ENCODE peak calls at places on chromosomes 12 and 14, in six cellular contexts. S, P, G, D, M and I are unnamed samples.

GRCh38 chr12:34297126-34297789 is 275.0 kb downstream of the ALG10 start:
- DNase-seq in G (no peak), P (no peak), M (no peak), D (no peak), S (no peak), I (no peak)

GRCh38 chr14:74290415-74290814 is 12.3 kb downstream of the ABCD4 start:
- DNase-seq in P (no peak), S (peak), D (no peak), G (peak), M (peak), I (peak)

GRCh38 chr12:116916714-116917114 is 6.0 kb downstream of the FBXW8 start:
- DNase-seq in P (peak), G (peak), D (no peak), M (peak), S (peak), I (peak)

GRCh38 chr12:54016051-54016450 is 7.3 kb downstream of the HOXC8 start:
- DNase-seq in D (no peak), G (no peak), P (no peak), S (no peak), M (no peak), I (no peak)

GRCh38 chr12:32116897-32117296 is 10.2 kb downstream of the BICD1 start:
- DNase-seq in D (no peak), P (peak), S (peak), G (peak), M (no peak), I (no peak)

GRCh38 chr12:6941267-6941666 is 2.3 kb upstream of the RNU7-1 start:
- DNase-seq in D (no peak), G (no peak), M (no peak), P (no peak), S (no peak), I (no peak)

GRCh38 chr12:638948-639557 is 24.2 kb downstream of the NINJ2 start:
- DNase-seq in G (no peak), P (no peak), D (no peak), S (no peak), M (no peak), I (no peak)

GRCh38 chr12:57138526-57139272 is 8.7 kb downstream of the LRP1-AS start:
- DNase-seq in M (peak), D (no peak), S (no peak), P (peak), G (no peak), I (no peak)

GRCh38 chr14:68167717-68168087 is 348.1 kb downstream of the RAD51B start:
- DNase-seq in G (no peak), M (no peak), S (no peak), D (no peak), P (no peak), I (no peak)

GRCh38 chr12:19675361-19675760 is 236.1 kb downstream of the AEBP2 start:
- DNase-seq in S (no peak), P (no peak), M (no peak), D (no peak), G (no peak), I (peak)

GRCh38 chr14:24067133-24068082 is 4.0 kb upstream of the CPNE6 start:
- DNase-seq in D (no peak), M (no peak), P (no peak), S (no peak), G (no peak), I (no peak)

GRCh38 chr12:124392991-124393790 is 98.3 kb downstream of the RFLNA start:
- DNase-seq in M (peak), G (peak), P (peak), D (peak), S (peak), I (no peak)

GRCh38 chr14:94816113-94816512 is 46.2 kb upstream of the GSC start:
- DNase-seq in S (no peak), D (no peak), G (no peak), M (no peak), P (no peak), I (no peak)

GRCh38 chr14:87615822-87616679 is 376.9 kb downstream of the GALC start:
- DNase-seq in S (peak), M (peak), G (peak), D (peak), P (no peak), I (peak)

GRCh38 chr14:95549656-95550585 is 15.1 kb downstream of the GLRX5 start:
- DNase-seq in D (no peak), S (no peak), G (no peak), P (no peak), M (no peak), I (no peak)

GRCh38 chr12:125145196-125145595 is 80.0 kb downstream of the AACS start:
- DNase-seq in S (no peak), G (no peak), M (no peak), D (no peak), P (peak), I (no peak)

GRCh38 chr14:20697273-20698017 is 8.9 kb downstream of the ANG start:
- DNase-seq in D (peak), P (peak), S (peak), G (peak), M (peak), I (peak)

GRCh38 chr12:85794551-85794950 is 41.7 kb downstream of the RASSF9 start:
- DNase-seq in S (peak), P (no peak), D (no peak), G (peak), M (no peak), I (no peak)

GRCh38 chr12:44874981-44875416 is 1.1 kb downstream of the NELL2 start:
- DNase-seq in D (no peak), P (no peak), M (no peak), G (no peak), S (no peak), I (peak)

GRCh38 chr12:93645702-93646101 is 31.5 kb upstream of the CRADD start:
- DNase-seq in P (peak), D (no peak), S (peak), G (peak), M (peak), I (no peak)

GRCh38 chr14:84234281-84234680 is 1295.7 kb upstream of the FLRT2 start:
- DNase-seq in G (no peak), M (no peak), S (no peak), D (no peak), P (no peak), I (no peak)

GRCh38 chr14:70803321-70804110 is 5.8 kb downstream of the MAP3K9 start:
- DNase-seq in S (no peak), M (no peak), G (no peak), P (no peak), D (no peak), I (no peak)

GRCh38 chr12:15858348-15858747 is 23.8 kb upstream of the STRAP start:
- DNase-seq in S (no peak), G (no peak), P (no peak), D (no peak), M (no peak), I (no peak)

GRCh38 chr12:54603173-54603814 is 14.8 kb upstream of the PPP1R1A start:
- DNase-seq in P (peak), D (peak), G (peak), M (peak), S (peak), I (peak)

GRCh38 chr12:117453961-117454360 is 92.5 kb upstream of the NOS1 start:
- DNase-seq in P (no peak), S (no peak), G (no peak), D (no peak), M (no peak), I (no peak)

GRCh38 chr12:26264215-26264838 is 69.0 kb downstream of the SSPN start:
- DNase-seq in D (no peak), S (no peak), G (no peak), P (peak), M (no peak), I (no peak)

GRCh38 chr12:119151445-119151844 is 27.3 kb upstream of the HSPB8 start:
- DNase-seq in G (no peak), P (no peak), S (no peak), M (peak), D (no peak), I (no peak)

GRCh38 chr14:28264306-28264705 is 502.3 kb upstream of the FOXG1 start:
- DNase-seq in D (no peak), P (no peak), M (no peak), G (no peak), S (peak), I (no peak)

GRCh38 chr12:80917651-80918050 is 20.1 kb downstream of the LIN7A start:
- DNase-seq in P (no peak), G (no peak), D (no peak), S (no peak), M (no peak), I (no peak)

GRCh38 chr12:24499151-24500146 is 449.5 kb downstream of the BCAT1 start:
- DNase-seq in S (peak), P (peak), D (no peak), G (peak), M (peak), I (no peak)

GRCh38 chr14:92637228-92637627 is 111.2 kb downstream of the LGMN start:
- DNase-seq in P (no peak), M (peak), G (peak), D (no peak), S (peak), I (no peak)

GRCh38 chr12:113221997-113222729 is 899 bp downstream of the TPCN1 start:
- DNase-seq in M (no peak), P (no peak), G (no peak), S (no peak), D (no peak), I (no peak)

GRCh38 chr12:95731519-95731958 is 59.0 kb downstream of the NTN4 start:
- DNase-seq in P (no peak), D (no peak), G (no peak), M (no peak), S (no peak), I (no peak)

GRCh38 chr14:61388976-61389576 is 67.7 kb downstream of the PRKCH start:
- DNase-seq in M (peak), G (no peak), D (no peak), S (peak), P (peak), I (peak)

GRCh38 chr14:77791225-77791600 is 8.7 kb upstream of the ADCK1 start:
- DNase-seq in S (no peak), P (no peak), D (no peak), G (no peak), M (no peak), I (no peak)

GRCh38 chr14:85057266-85057665 is 472.7 kb upstream of the FLRT2 start:
- DNase-seq in M (no peak), P (no peak), D (no peak), S (no peak), G (no peak), I (no peak)

GRCh38 chr14:75393794-75394193 is 34.0 kb upstream of the JDP2 start:
- DNase-seq in P (no peak), D (no peak), G (no peak), M (no peak), S (no peak), I (no peak)

GRCh38 chr12:52850681-52851080 is 1.9 kb upstream of the KRT78 start:
- DNase-seq in P (no peak), G (no peak), M (no peak), D (no peak), S (no peak), I (no peak)

GRCh38 chr12:7581609-7582008 is 78.0 kb upstream of the CD163 start:
- DNase-seq in G (no peak), D (no peak), P (no peak), S (no peak), M (no peak), I (peak)

GRCh38 chr14:87628129-87628528 is 364.9 kb downstream of the GALC start:
- DNase-seq in P (no peak), G (peak), S (peak), D (peak), M (peak), I (no peak)

GRCh38 chr12:2284857-2285256 is 232.1 kb downstream of the CACNA1C start:
- DNase-seq in S (peak), P (peak), M (peak), G (peak), D (peak), I (peak)
- TF ChIP-seq CTCF in S (peak), P (peak), M (peak), G (peak), D (peak), I (peak)

DNA sequence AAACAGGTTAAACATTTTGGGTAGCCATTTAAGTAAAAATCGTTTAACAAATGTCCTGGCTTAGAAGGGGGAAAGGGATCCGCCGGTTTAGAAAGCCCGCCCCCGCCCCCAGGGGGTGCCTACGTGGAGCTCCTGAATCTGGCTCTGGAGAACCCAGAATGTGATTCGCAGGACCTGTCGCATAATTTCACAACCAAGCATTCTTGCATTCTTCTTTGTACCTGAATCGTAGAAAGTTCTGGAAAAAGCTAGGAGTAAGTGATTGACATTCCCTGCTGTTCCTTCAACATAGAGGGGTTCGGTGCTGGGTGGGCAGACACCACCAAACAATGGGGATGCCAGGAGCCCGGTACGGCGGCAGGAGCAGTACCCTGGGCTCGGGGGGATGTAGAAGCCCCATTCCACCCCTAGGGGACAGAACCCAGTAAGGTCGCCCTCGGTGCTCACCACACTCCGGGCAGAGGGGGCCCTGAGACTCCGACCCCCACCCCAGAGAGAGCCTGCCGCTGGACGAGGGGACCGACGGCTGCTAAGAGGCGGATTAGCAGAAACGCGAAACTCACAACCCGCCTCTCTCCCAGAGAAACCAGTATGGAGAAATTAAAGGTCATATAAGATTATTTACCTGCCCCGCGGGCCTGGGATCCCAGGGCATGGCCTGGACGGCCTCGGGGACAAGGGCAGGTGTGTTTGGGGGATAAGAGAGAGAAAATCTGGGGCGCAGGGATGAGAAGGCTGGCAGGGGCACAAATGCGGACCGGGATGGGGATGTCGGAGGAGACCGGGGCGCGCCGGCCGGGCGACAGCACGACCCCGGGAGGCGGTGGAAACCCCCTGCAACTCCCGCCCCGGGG is 547 bp downstream of the CSRP2 start:
- DNase-seq in D (no peak), M (peak), P (no peak), S (peak), G (no peak), I (peak)
- TF ChIP-seq CTCF in D (no peak), M (peak), P (no peak), S (no peak), G (peak), I (no peak)

GRCh38 chr12:71441836-71442566 is 2.4 kb downstream of the LGR5 start:
- DNase-seq in G (no peak), D (no peak), S (no peak), M (no peak), P (no peak), I (no peak)
- TF ChIP-seq CTCF in G (no peak), D (no peak), S (no peak), M (no peak), P (no peak), I (no peak)

DNA sequence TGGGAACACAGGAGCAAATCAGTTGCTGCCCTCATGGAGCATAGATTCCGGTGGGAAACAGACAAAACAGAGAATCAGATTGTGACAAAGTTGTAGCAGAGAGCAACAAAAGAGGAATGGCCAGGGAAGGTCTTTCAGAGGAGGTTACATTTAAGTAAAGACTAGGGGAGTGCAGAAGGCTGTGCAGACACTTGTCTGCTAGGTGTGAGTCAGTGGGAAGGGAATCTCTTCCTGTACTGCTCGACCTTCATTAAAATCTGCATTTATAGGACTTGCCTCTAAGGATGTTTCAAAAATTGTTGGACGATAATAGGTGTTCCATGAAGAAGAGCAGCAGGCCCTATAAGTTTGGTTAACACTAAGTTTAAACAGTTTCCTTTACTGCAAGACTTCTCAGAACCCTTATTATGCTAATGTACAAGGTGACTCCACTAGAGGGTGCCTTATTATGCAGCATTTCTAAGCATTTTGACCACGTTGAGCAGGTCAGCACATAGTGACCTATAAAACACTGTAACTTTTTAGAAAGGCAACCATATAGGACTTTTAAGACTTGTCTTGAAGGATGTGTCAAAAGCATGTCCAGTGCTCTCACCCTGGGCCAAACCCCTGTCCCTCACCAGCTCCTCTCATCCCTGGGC is 91.8 kb upstream of the RIC8B start:
- DNase-seq in P (peak), M (peak), G (peak), D (no peak), S (peak), I (no peak)
- TF ChIP-seq CTCF in P (peak), M (peak), G (peak), D (no peak), S (no peak), I (no peak)

GRCh38 chr14:49637534-49638078 is 2.6 kb upstream of the DNAAF2 start:
- DNase-seq in D (no peak), M (no peak), G (peak), S (no peak), P (no peak), I (no peak)
- TF ChIP-seq CTCF in D (no peak), M (no peak), G (no peak), S (no peak), P (no peak), I (no peak)

GRCh38 chr14:104019806-104020205 is 65.7 kb upstream of the ASPG start:
- DNase-seq in S (no peak), D (no peak), M (no peak), P (no peak), G (no peak), I (no peak)
- TF ChIP-seq CTCF in S (no peak), D (no peak), M (no peak), P (no peak), G (no peak), I (no peak)

GRCh38 chr12:108065061-108065460 is 64.0 kb upstream of the WSCD2 start:
- DNase-seq in S (no peak), P (no peak), D (no peak), M (no peak), G (no peak), I (no peak)

GRCh38 chr12:108060054-108060453 is 69.0 kb upstream of the WSCD2 start:
- DNase-seq in G (no peak), S (no peak), M (no peak), P (no peak), D (no peak), I (no peak)

GRCh38 chr12:108066583-108067234 is 62.4 kb upstream of the WSCD2 start:
- DNase-seq in S (no peak), M (no peak), P (no peak), D (no peak), G (no peak), I (no peak)

GRCh38 chr12:108060910-108061309 is 68.2 kb upstream of the WSCD2 start:
- DNase-seq in G (no peak), M (no peak), D (no peak), P (no peak), S (no peak), I (no peak)

GRCh38 chr12:108063192-108063591 is 65.9 kb upstream of the WSCD2 start:
- DNase-seq in M (peak), P (no peak), S (no peak), D (no peak), G (no peak), I (no peak)
- TF ChIP-seq CTCF in M (peak), P (peak), S (peak), D (peak), G (peak), I (peak)

GRCh38 chr14:44149597-44149996 is 357.5 kb downstream of the FSCB start:
- DNase-seq in S (no peak), D (peak), M (peak), G (no peak), P (no peak), I (peak)
- TF ChIP-seq CTCF in S (no peak), D (no peak), M (peak), G (no peak), P (no peak), I (no peak)

DNA sequence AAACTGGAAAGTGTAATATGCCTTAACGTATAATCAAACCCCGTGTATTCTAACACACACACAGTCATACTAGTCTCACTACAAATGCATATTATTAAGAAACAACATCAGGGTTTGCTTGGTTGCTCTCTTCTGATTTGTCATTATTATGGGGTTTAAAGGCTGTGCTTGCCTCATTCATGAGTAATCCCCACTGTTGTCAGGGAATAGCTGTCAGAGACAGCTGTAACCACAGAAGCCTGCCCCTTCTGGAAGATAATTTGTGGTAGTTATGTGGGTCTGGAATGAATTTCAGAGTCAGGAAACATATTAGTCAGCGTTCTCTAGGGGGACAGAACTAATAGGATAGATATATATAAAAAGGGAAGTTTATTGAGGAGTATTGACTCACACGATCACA is 456.9 kb upstream of the TMEM132C start:
- DNase-seq in M (peak), S (peak), D (no peak), G (no peak), P (peak), I (no peak)
- TF ChIP-seq CTCF in M (no peak), S (no peak), D (no peak), G (no peak), P (peak), I (no peak)